ENCODE peak calls at places on chromosomes 12 and 14, in ten cellular contexts. One of them, this sample, is unnamed.

GRCh38 chr12:26149963-26150362 is 25.1 kb upstream of the BHLHE41 start:
- DNase-seq in GM20000: no peak
- DNase-seq in glutamatergic neuron: no peak
- DNase-seq in A549: no peak
- DNase-seq in psoas muscle: no peak
- DNase-seq in AG09309: no peak
- DNase-seq in pancreas: no peak
- DNase-seq in HCT116: no peak
- DNase-seq in BE2C: no peak
- DNase-seq in RWPE1: no peak
- DNase-seq in this sample: no peak

GRCh38 chr12:29066061-29066588 is 83.0 kb upstream of the FAR2 start:
- DNase-seq in GM20000: no peak
- DNase-seq in glutamatergic neuron: peak
- DNase-seq in A549: no peak
- DNase-seq in psoas muscle: no peak
- DNase-seq in AG09309: no peak
- DNase-seq in pancreas: no peak
- DNase-seq in HCT116: peak
- DNase-seq in BE2C: no peak
- DNase-seq in RWPE1: no peak
- DNase-seq in this sample: no peak

GRCh38 chr14:20683896-20684661 is at the start of gene RNASE4:
- DNase-seq in GM20000: peak
- DNase-seq in glutamatergic neuron: peak
- DNase-seq in A549: peak
- DNase-seq in psoas muscle: peak
- DNase-seq in AG09309: peak
- DNase-seq in pancreas: peak
- DNase-seq in HCT116: peak
- DNase-seq in BE2C: peak
- DNase-seq in RWPE1: peak
- DNase-seq in this sample: peak

GRCh38 chr12:12890492-12890814 is 909 bp upstream of the GPRC5A start:
- DNase-seq in GM20000: no peak
- DNase-seq in glutamatergic neuron: no peak
- DNase-seq in A549: no peak
- DNase-seq in psoas muscle: no peak
- DNase-seq in AG09309: no peak
- DNase-seq in pancreas: peak
- DNase-seq in HCT116: no peak
- DNase-seq in BE2C: no peak
- DNase-seq in RWPE1: no peak
- DNase-seq in this sample: peak

GRCh38 chr14:60734465-60735242 is at the start of gene MNAT1:
- DNase-seq in GM20000: peak
- DNase-seq in glutamatergic neuron: peak
- DNase-seq in A549: peak
- DNase-seq in psoas muscle: peak
- DNase-seq in AG09309: peak
- DNase-seq in pancreas: peak
- DNase-seq in HCT116: peak
- DNase-seq in BE2C: peak
- DNase-seq in RWPE1: peak
- DNase-seq in this sample: peak

GRCh38 chr12:70028918-70029317 is 203.9 kb downstream of the MYRFL start:
- DNase-seq in GM20000: no peak
- DNase-seq in glutamatergic neuron: no peak
- DNase-seq in A549: no peak
- DNase-seq in psoas muscle: no peak
- DNase-seq in AG09309: no peak
- DNase-seq in pancreas: no peak
- DNase-seq in HCT116: no peak
- DNase-seq in BE2C: no peak
- DNase-seq in RWPE1: no peak
- DNase-seq in this sample: no peak

GRCh38 chr12:29322157-29322556 is 58.8 kb downstream of the ERGIC2 start:
- DNase-seq in GM20000: no peak
- DNase-seq in glutamatergic neuron: no peak
- DNase-seq in A549: no peak
- DNase-seq in psoas muscle: no peak
- DNase-seq in AG09309: no peak
- DNase-seq in pancreas: no peak
- DNase-seq in HCT116: no peak
- DNase-seq in BE2C: no peak
- DNase-seq in RWPE1: no peak
- DNase-seq in this sample: no peak

GRCh38 chr12:26275313-26276257 is 80.2 kb downstream of the SSPN start:
- DNase-seq in GM20000: no peak
- DNase-seq in glutamatergic neuron: no peak
- DNase-seq in A549: peak
- DNase-seq in psoas muscle: no peak
- DNase-seq in AG09309: no peak
- DNase-seq in pancreas: no peak
- DNase-seq in HCT116: no peak
- DNase-seq in BE2C: no peak
- DNase-seq in RWPE1: no peak
- DNase-seq in this sample: no peak

GRCh38 chr14:64704145-64704742 is at the start of gene PLEKHG3:
- DNase-seq in GM20000: peak
- DNase-seq in glutamatergic neuron: peak
- DNase-seq in A549: peak
- DNase-seq in psoas muscle: peak
- DNase-seq in AG09309: no peak
- DNase-seq in pancreas: peak
- DNase-seq in HCT116: no peak
- DNase-seq in BE2C: peak
- DNase-seq in RWPE1: peak
- DNase-seq in this sample: peak

GRCh38 chr12:4037747-4038312 is 164.6 kb upstream of the PARP11 start:
- DNase-seq in GM20000: no peak
- DNase-seq in glutamatergic neuron: peak
- DNase-seq in A549: peak
- DNase-seq in psoas muscle: no peak
- DNase-seq in AG09309: no peak
- DNase-seq in pancreas: peak
- DNase-seq in HCT116: no peak
- DNase-seq in BE2C: no peak
- DNase-seq in RWPE1: peak
- DNase-seq in this sample: peak

GRCh38 chr12:124814741-124815613 is 48.7 kb downstream of the SCARB1 start:
- DNase-seq in GM20000: no peak
- DNase-seq in glutamatergic neuron: no peak
- DNase-seq in A549: no peak
- DNase-seq in psoas muscle: no peak
- DNase-seq in AG09309: no peak
- DNase-seq in pancreas: no peak
- DNase-seq in HCT116: no peak
- DNase-seq in BE2C: no peak
- DNase-seq in RWPE1: no peak
- DNase-seq in this sample: no peak

GRCh38 chr12:101551362-101552114 is 43.2 kb upstream of the MYBPC1 start:
- DNase-seq in GM20000: no peak
- DNase-seq in glutamatergic neuron: no peak
- DNase-seq in A549: no peak
- DNase-seq in psoas muscle: no peak
- DNase-seq in AG09309: no peak
- DNase-seq in pancreas: no peak
- DNase-seq in HCT116: no peak
- DNase-seq in BE2C: no peak
- DNase-seq in RWPE1: no peak
- DNase-seq in this sample: no peak

GRCh38 chr14:33237102-33237501 is 298.4 kb downstream of the NPAS3 start:
- DNase-seq in GM20000: no peak
- DNase-seq in glutamatergic neuron: no peak
- DNase-seq in A549: no peak
- DNase-seq in psoas muscle: no peak
- DNase-seq in AG09309: no peak
- DNase-seq in pancreas: no peak
- DNase-seq in HCT116: no peak
- DNase-seq in BE2C: no peak
- DNase-seq in RWPE1: no peak
- DNase-seq in this sample: no peak
- TF ChIP-seq CTCF in GM20000: no peak
- TF ChIP-seq CTCF in glutamatergic neuron: no peak
- TF ChIP-seq CTCF in A549: no peak
- TF ChIP-seq CTCF in psoas muscle: no peak
- TF ChIP-seq CTCF in AG09309: no peak
- TF ChIP-seq CTCF in pancreas: no peak
- TF ChIP-seq CTCF in HCT116: no peak
- TF ChIP-seq CTCF in BE2C: no peak
- TF ChIP-seq CTCF in RWPE1: no peak
- TF ChIP-seq CTCF in this sample: no peak

GRCh38 chr14:99938896-99939295 is 126.3 kb upstream of the EVL start:
- DNase-seq in GM20000: no peak
- DNase-seq in glutamatergic neuron: no peak
- DNase-seq in A549: no peak
- DNase-seq in psoas muscle: no peak
- DNase-seq in AG09309: no peak
- DNase-seq in pancreas: no peak
- DNase-seq in HCT116: no peak
- DNase-seq in BE2C: no peak
- DNase-seq in RWPE1: no peak
- DNase-seq in this sample: no peak

GRCh38 chr14:99936738-99937474 is 128.3 kb upstream of the EVL start:
- DNase-seq in GM20000: peak
- DNase-seq in glutamatergic neuron: no peak
- DNase-seq in A549: no peak
- DNase-seq in psoas muscle: no peak
- DNase-seq in AG09309: no peak
- DNase-seq in pancreas: no peak
- DNase-seq in HCT116: no peak
- DNase-seq in BE2C: no peak
- DNase-seq in RWPE1: no peak
- DNase-seq in this sample: no peak

GRCh38 chr14:99939421-99939820 is 125.8 kb upstream of the EVL start:
- DNase-seq in GM20000: no peak
- DNase-seq in glutamatergic neuron: no peak
- DNase-seq in A549: no peak
- DNase-seq in psoas muscle: no peak
- DNase-seq in AG09309: no peak
- DNase-seq in pancreas: no peak
- DNase-seq in HCT116: no peak
- DNase-seq in BE2C: no peak
- DNase-seq in RWPE1: no peak
- DNase-seq in this sample: no peak

GRCh38 chr14:99937475-99938244 is 127.6 kb upstream of the EVL start:
- DNase-seq in GM20000: no peak
- DNase-seq in glutamatergic neuron: no peak
- DNase-seq in A549: no peak
- DNase-seq in psoas muscle: no peak
- DNase-seq in AG09309: no peak
- DNase-seq in pancreas: no peak
- DNase-seq in HCT116: no peak
- DNase-seq in BE2C: no peak
- DNase-seq in RWPE1: no peak
- DNase-seq in this sample: no peak

DNA sequence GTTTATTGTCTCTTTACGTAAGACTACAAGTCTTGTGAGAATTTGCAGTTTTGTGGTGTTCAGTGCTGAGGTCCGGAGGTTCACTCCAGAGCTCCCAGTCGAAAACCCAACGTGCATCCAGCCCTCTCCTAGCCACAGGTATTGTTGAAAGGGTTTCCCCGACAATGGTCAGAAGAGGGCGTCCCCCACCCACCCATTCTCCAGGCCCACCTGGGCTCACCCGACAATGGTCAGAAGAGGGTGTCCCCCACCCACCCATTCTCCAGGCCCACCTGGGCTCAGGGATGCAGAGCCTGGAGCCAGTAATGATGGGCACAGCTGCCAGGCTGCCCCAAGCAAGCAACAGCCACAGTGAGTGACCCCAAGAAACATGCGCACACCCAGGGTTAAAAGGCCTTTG is 126.8 kb upstream of the EVL start:
- DNase-seq in GM20000: no peak
- DNase-seq in glutamatergic neuron: no peak
- DNase-seq in A549: no peak
- DNase-seq in psoas muscle: no peak
- DNase-seq in AG09309: no peak
- DNase-seq in pancreas: no peak
- DNase-seq in HCT116: no peak
- DNase-seq in BE2C: no peak
- DNase-seq in RWPE1: no peak
- DNase-seq in this sample: no peak
- TF ChIP-seq CTCF in GM20000: no peak
- TF ChIP-seq CTCF in glutamatergic neuron: no peak
- TF ChIP-seq CTCF in A549: no peak
- TF ChIP-seq CTCF in psoas muscle: no peak
- TF ChIP-seq CTCF in AG09309: no peak
- TF ChIP-seq CTCF in pancreas: no peak
- TF ChIP-seq CTCF in HCT116: no peak
- TF ChIP-seq CTCF in BE2C: no peak
- TF ChIP-seq CTCF in RWPE1: no peak
- TF ChIP-seq CTCF in this sample: no peak

DNA sequence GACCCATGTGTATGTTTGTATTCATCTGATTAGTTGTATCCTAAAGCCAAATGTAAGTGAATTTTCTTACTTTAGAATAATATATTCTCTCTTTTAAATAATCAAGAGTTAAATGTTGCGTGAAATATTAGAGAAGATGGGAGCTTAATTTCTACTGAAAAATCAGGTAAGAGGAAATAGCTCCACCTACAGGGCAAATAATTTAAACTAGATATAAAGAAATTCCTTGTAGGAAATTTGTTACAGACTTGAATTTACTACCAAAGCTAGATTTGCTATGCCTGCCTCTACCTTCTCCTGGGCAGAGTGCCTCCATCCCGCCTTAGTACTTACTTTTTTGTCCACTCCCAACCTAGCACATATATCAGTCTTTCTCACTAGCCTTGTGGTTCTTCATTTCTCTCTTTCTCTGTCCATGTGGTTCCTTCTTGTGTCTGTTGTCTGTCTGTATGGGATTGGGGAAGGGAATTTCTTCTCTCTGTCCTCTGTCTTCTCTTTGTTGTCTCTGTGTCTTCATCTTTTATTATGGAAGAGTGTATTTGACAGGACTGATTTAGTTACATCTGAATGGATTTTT is 44.7 kb downstream of the PALS1 start:
- DNase-seq in GM20000: peak
- DNase-seq in glutamatergic neuron: no peak
- DNase-seq in A549: peak
- DNase-seq in psoas muscle: no peak
- DNase-seq in AG09309: peak
- DNase-seq in pancreas: no peak
- DNase-seq in HCT116: peak
- DNase-seq in BE2C: no peak
- DNase-seq in RWPE1: peak
- DNase-seq in this sample: no peak
- TF ChIP-seq CTCF in GM20000: no peak
- TF ChIP-seq CTCF in glutamatergic neuron: peak
- TF ChIP-seq CTCF in A549: peak
- TF ChIP-seq CTCF in psoas muscle: peak
- TF ChIP-seq CTCF in AG09309: no peak
- TF ChIP-seq CTCF in pancreas: no peak
- TF ChIP-seq CTCF in HCT116: peak
- TF ChIP-seq CTCF in BE2C: peak
- TF ChIP-seq CTCF in RWPE1: peak
- TF ChIP-seq CTCF in this sample: peak

DNA sequence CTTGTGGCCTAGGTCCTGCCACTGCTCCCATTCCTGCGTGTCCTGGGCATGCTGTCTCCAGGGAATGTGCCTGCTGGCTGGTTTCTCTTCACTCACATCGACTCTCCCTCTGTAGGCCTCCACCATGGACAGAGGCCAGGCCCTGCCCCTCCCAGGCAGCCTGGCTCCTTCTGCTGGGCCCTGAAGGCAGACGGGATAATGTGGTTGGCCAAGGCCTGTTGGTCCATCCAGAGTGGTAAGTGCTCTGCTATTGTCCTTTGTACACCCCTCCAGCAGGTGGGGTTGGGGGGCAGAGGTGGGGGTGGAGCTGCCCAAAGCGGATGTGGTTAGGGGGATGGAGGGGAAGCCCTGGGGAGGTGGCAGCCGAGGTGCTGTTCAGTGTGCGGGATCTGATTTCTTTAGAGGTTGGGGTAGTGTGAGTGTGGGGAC is 9.5 kb upstream of the NR4A1 start:
- DNase-seq in GM20000: peak
- DNase-seq in glutamatergic neuron: no peak
- DNase-seq in A549: peak
- DNase-seq in psoas muscle: no peak
- DNase-seq in AG09309: no peak
- DNase-seq in pancreas: peak
- DNase-seq in HCT116: no peak
- DNase-seq in BE2C: peak
- DNase-seq in RWPE1: no peak
- DNase-seq in this sample: no peak
- TF ChIP-seq CTCF in GM20000: no peak
- TF ChIP-seq CTCF in glutamatergic neuron: no peak
- TF ChIP-seq CTCF in A549: no peak
- TF ChIP-seq CTCF in psoas muscle: no peak
- TF ChIP-seq CTCF in AG09309: no peak
- TF ChIP-seq CTCF in pancreas: no peak
- TF ChIP-seq CTCF in HCT116: no peak
- TF ChIP-seq CTCF in BE2C: no peak
- TF ChIP-seq CTCF in RWPE1: no peak
- TF ChIP-seq CTCF in this sample: no peak